ENCODE peak calls at places on chromosomes 7 and 10, in five cellular contexts. A is lower lobe of right lung, T is mammary epithelial cell, U is Peyer's patch, N is GM23338. S is an unnamed sample.
A peak's percentile ranks its signal among the peaks of the same experiment; 100 is the strongest.

GRCh38 chr10:6405713-6406112 is 174.4 kb downstream of the PRKCQ start:
- DNase-seq in A (no peak), T (no peak), U (no peak), N (no peak), S (no peak)

GRCh38 chr7:156474241-156474743 is 166.3 kb upstream of the RNF32 start:
- DNase-seq in A (no peak), T (peak; percentile 3), U (no peak), N (no peak), S (no peak)

GRCh38 chr10:90227259-90227658 is 525.9 kb downstream of the KIF20B start:
- DNase-seq in A (no peak), T (peak; percentile 99), U (no peak), N (no peak), S (peak; percentile 99)

GRCh38 chr10:44993226-44993921 is 7.3 kb upstream of the ZNF22 start:
- DNase-seq in A (no peak), T (no peak), U (no peak), N (no peak), S (no peak)

GRCh38 chr7:44460325-44460724 is 30.1 kb downstream of the NUDCD3 start:
- DNase-seq in A (no peak), T (peak; percentile 30), U (peak; percentile 73), N (no peak), S (no peak)

GRCh38 chr10:132655735-132656134 is 118.1 kb downstream of the INPP5A start:
- DNase-seq in A (peak; percentile 24), T (no peak), U (no peak), N (no peak), S (no peak)

GRCh38 chr7:130959743-130960207 is 225.8 kb upstream of the KLF14 start:
- DNase-seq in A (no peak), T (peak; percentile 71), U (no peak), N (peak; percentile 70), S (peak; percentile 72)

GRCh38 chr10:59880976-59881510 is 25.3 kb downstream of the CCDC6 start:
- DNase-seq in A (no peak), T (no peak), U (no peak), N (no peak), S (no peak)

GRCh38 chr7:125484755-125485154 is 555.1 kb upstream of the POT1 start:
- DNase-seq in A (no peak), T (no peak), U (no peak), N (no peak), S (no peak)

GRCh38 chr10:68107651-68108449 is 1.4 kb upstream of the MYPN start:
- DNase-seq in A (no peak), T (no peak), U (no peak), N (no peak), S (no peak)

GRCh38 chr10:103695584-103696005 is 159.8 kb downstream of the SH3PXD2A start:
- DNase-seq in A (no peak), T (no peak), U (no peak), N (no peak), S (no peak)

GRCh38 chr10:109922976-109923921 is at the start of gene XPNPEP1:
- DNase-seq in A (peak; percentile 94), T (peak; percentile 81), U (peak; percentile 78), N (peak; percentile 84), S (peak; percentile 50)

GRCh38 chr7:134089446-134089845 is 37.7 kb upstream of the LRGUK start:
- DNase-seq in A (no peak), T (no peak), U (no peak), N (peak; percentile 68), S (no peak)

GRCh38 chr7:101733713-101734475 is 83.5 kb upstream of the CUX1 start:
- DNase-seq in A (peak; percentile 80), T (no peak), U (no peak), N (peak; percentile 85), S (no peak)

GRCh38 chr7:101154693-101155102 is 422 bp downstream of the AP1S1 start:
- DNase-seq in A (no peak), T (no peak), U (no peak), N (peak; percentile 48), S (no peak)

GRCh38 chr7:98105942-98106544 is 619 bp upstream of the LMTK2 start:
- DNase-seq in A (no peak), T (peak; percentile 91), U (no peak), N (no peak), S (peak; percentile 96)

GRCh38 chr7:106493041-106493731 is 167.8 kb downstream of the CCDC71L start:
- DNase-seq in A (peak; percentile 80), T (no peak), U (no peak), N (no peak), S (no peak)

GRCh38 chr10:69577268-69578232 is 4.3 kb upstream of the NEUROG3 start:
- DNase-seq in A (no peak), T (peak; percentile 42), U (no peak), N (peak; percentile 87), S (peak; percentile 51)

GRCh38 chr7:134083766-134084487 is 43.2 kb upstream of the LRGUK start:
- DNase-seq in A (no peak), T (peak; percentile 72), U (no peak), N (no peak), S (no peak)

GRCh38 chr7:95199779-95200558 is 124.4 kb downstream of the PON1 start:
- DNase-seq in A (no peak), T (peak; percentile 17), U (no peak), N (peak; percentile 64), S (no peak)

GRCh38 chr10:104054430-104054829 is 31.2 kb downstream of the COL17A1 start:
- DNase-seq in A (no peak), T (no peak), U (no peak), N (no peak), S (peak; percentile 84)

GRCh38 chr10:21498416-21498815 is 27.1 kb downstream of the SKIDA1 start:
- DNase-seq in A (no peak), T (no peak), U (no peak), N (no peak), S (no peak)

GRCh38 chr7:91692800-91693199 is 187.7 kb downstream of the MTERF1 start:
- DNase-seq in A (no peak), T (no peak), U (no peak), N (no peak), S (peak; percentile 44)

GRCh38 chr7:146655928-146656797 is 539.6 kb downstream of the CNTNAP2 start:
- DNase-seq in A (no peak), T (no peak), U (no peak), N (no peak), S (no peak)

GRCh38 chr10:22931948-22932347 is 4.1 kb downstream of the ARMC3 start:
- DNase-seq in A (no peak), T (peak; percentile 72), U (no peak), N (no peak), S (peak; percentile 72)

GRCh38 chr10:10977231-10977956 is 40.3 kb upstream of the CELF2 start:
- DNase-seq in A (no peak), T (no peak), U (no peak), N (no peak), S (no peak)

GRCh38 chr10:59865101-59865500 is 41.3 kb downstream of the CCDC6 start:
- DNase-seq in A (no peak), T (peak; percentile 70), U (no peak), N (peak; percentile 81), S (peak; percentile 96)

GRCh38 chr10:71220689-71221540 is 8.5 kb downstream of the UNC5B start:
- DNase-seq in A (no peak), T (no peak), U (no peak), N (no peak), S (no peak)

GRCh38 chr10:71221586-71222202 is 9.3 kb downstream of the UNC5B start:
- DNase-seq in A (no peak), T (no peak), U (no peak), N (no peak), S (no peak)

GRCh38 chr10:71222541-71223364 is 10.4 kb downstream of the UNC5B start:
- DNase-seq in A (no peak), T (peak; percentile 23), U (no peak), N (peak; percentile 74), S (no peak)

GRCh38 chr10:71225291-71226058 is 13.1 kb downstream of the UNC5B start:
- DNase-seq in A (no peak), T (no peak), U (no peak), N (no peak), S (no peak)

DNA sequence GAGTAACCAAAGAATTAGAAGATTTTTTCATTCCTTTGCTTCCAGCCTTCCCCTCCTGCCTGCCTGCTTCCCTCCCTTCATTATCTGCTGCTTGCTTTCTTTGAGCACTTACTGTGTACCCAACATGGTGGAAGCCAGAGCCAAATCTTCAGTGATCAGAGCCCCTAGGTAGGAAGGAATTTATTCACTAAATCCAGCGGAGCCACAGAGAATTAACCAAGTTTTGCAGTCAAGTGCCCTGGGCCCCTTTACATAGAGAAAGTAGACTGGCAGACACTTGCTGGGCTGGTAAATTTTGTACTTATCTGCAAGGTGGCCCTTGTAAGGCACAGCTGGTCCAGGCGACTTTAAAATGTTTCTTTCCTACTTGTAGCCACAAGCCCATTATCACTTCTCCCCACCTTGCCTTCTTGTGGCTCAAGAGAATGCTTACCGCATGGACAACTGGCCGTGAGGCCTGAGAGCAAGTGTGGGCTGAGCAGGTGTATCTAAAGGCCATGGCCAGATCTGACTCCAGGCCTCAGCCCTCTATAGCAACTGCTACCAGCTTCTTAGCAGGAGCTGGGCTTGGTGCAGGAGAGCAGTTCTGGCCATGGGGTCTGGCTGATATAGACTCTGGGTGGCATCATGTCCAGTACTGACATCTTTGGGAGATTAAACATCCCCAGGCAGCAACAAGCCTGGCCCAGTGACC is 11.1 kb downstream of the UNC5B start:
- DNase-seq in A (no peak), T (no peak), U (no peak), N (no peak), S (no peak)
- H3K27ac ChIP-seq in A (no peak overlapping the region), T (no peak overlapping the region), U (no peak overlapping the region), N (no peak overlapping the region), S (no peak overlapping the region)

GRCh38 chr7:113188396-113188795 is 70.0 kb upstream of the SMIM30 start:
- DNase-seq in A (no peak), T (no peak), U (no peak), N (peak; percentile 53), S (no peak)
- H3K27me3 ChIP-seq in A (no peaks in the 10 kb centered on the region), T (no peaks in the 10 kb centered on the region), U (no peaks in the 10 kb centered on the region), N (peaks cover 68% of the 10 kb centered on the region), S (no peaks in the 10 kb centered on the region)

DNA sequence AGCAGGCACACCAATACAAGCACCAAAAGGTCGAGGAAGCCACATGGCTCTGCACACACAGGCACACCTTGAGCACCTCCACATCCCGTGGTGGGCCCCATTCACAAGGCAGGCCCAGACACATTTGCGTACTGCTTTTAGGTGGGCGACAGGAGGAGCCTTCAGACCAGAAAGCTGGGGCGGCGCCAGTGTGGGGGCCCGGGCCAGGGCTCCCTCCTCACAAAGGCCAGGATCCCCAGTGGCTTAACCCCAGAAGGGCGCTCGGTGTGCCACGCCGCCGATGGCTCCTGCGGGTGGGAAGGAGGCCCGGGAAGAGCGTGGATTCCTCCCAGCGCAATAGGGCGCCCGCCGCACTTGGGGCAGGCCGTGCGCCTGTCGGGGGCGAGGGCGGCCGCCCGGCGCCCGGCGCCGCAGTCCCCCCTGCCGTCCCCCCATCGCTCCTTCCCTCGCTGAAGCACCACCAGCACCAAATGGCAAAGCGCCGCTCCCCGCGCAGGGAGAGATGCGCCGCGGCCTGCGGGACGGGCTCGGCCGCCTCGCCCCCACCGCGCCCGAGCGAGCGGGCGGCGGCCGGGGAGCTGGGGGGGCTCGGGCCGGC is 2.9 kb upstream of the SMARCD3 start:
- DNase-seq in A (peak; percentile 74), T (peak; percentile 33), U (no peak), N (peak; percentile 51), S (no peak)
- TF ChIP-seq CTCF in A (no peak), T (no peak), U (no peak), N (no peak), S (no peak)

DNA sequence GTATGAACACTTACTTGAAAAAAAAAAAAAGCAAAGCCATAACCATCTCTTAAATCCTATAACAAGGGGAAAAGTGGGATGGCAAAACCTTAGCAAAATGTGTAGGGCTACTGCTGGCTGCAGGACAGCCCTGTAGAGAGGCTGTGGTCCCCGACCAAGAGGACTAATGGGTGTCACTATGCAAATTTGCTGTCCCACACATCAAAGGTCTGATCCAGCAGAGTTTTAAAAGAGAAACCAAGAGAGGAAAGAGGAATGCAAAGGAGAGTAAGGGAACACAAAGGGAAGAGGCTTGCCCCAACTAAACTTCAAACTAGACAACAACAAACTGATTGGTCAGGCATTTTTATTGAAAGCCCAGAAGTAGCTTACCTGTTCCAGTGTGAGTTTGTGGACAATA is 3.1 kb upstream of the ZNRF2 start:
- DNase-seq in A (no peak), T (no peak), U (no peak), N (peak; percentile 57), S (no peak)
- H3K27ac ChIP-seq in A (no peak overlapping the region), T (no peak overlapping the region), U (no peak overlapping the region), N (no peak overlapping the region), S (no peak overlapping the region)

S was measured in foreskin keratinocyte.